ENCODE peak calls at places on chromosomes 16 and 17, in six cellular contexts. T, L, P, O, W and E are unnamed samples.

GRCh38 chr17:7004398-7005253 is 7.8 kb upstream of the RNASEK start:
- DNase-seq in T (no peak), L (peak; percentile 54), W (no peak), O (peak; percentile 53), P (peak; percentile 73), E (peak; percentile 93)

GRCh38 chr16:8863594-8864424 is 5.0 kb downstream of the CARHSP1 start:
- DNase-seq in W (no peak), L (no peak), P (peak; percentile 50), O (no peak), T (peak; percentile 69), E (no peak)

GRCh38 chr17:34006126-34006525 is 249.0 kb upstream of the CCL2 start:
- DNase-seq in P (no peak), O (no peak), W (no peak), L (no peak), T (no peak), E (no peak)

GRCh38 chr16:48441863-48442279 is 56.7 kb upstream of the SIAH1 start:
- DNase-seq in T (no peak), O (no peak), P (no peak), W (no peak), L (no peak), E (no peak)

GRCh38 chr17:50180593-50180992 is 14.8 kb downstream of the SGCA start:
- DNase-seq in W (no peak), O (no peak), P (no peak), L (peak; percentile 24), T (no peak), E (no peak)

GRCh38 chr16:82265809-82266208 is 95.8 kb upstream of the MPHOSPH6 start:
- DNase-seq in L (no peak), W (no peak), P (no peak), T (no peak), O (no peak), E (no peak)

GRCh38 chr16:354971-355441 is 2.5 kb upstream of the AXIN1 start:
- DNase-seq in T (no peak), P (no peak), O (no peak), L (no peak), W (no peak), E (no peak)

GRCh38 chr17:62109378-62109902 is 44.4 kb upstream of the MED13 start:
- DNase-seq in W (peak; percentile 18), P (peak; percentile 42), O (peak; percentile 77), T (peak; percentile 95), L (peak; percentile 60), E (peak; percentile 77)

GRCh38 chr16:46428108-46429061 is 192.8 kb downstream of the SHCBP1 start:
- DNase-seq in P (no peak), W (no peak), O (no peak), L (no peak), T (peak; percentile 14), E (no peak)

GRCh38 chr17:3955373-3955978 is 8.8 kb downstream of the ATP2A3 start:
- DNase-seq in W (no peak), T (no peak), L (no peak), O (no peak), P (no peak), E (no peak)

GRCh38 chr17:31527606-31528005 is 136.1 kb downstream of the RAB11FIP4 start:
- DNase-seq in O (no peak), L (peak; percentile 55), P (no peak), T (no peak), W (no peak), E (peak; percentile 37)

GRCh38 chr17:13403982-13404931 is 197.5 kb downstream of the HS3ST3A1 start:
- DNase-seq in O (no peak), P (no peak), L (no peak), W (no peak), T (no peak), E (no peak)

GRCh38 chr16:85928411-85928820 is 29.5 kb downstream of the IRF8 start:
- DNase-seq in T (no peak), P (peak; percentile 89), O (no peak), W (no peak), L (peak; percentile 10), E (peak; percentile 50)

GRCh38 chr17:6948976-6949375 is 46.9 kb upstream of the ALOX12 start:
- DNase-seq in T (no peak), W (no peak), L (no peak), O (no peak), P (no peak), E (no peak)

GRCh38 chr17:40417258-40417608 is 463 bp downstream of the TOP2A start:
- DNase-seq in T (peak; percentile 51), L (peak; percentile 5), P (no peak), W (no peak), O (no peak), E (no peak)

GRCh38 chr17:83053021-83053778 is 26.2 kb upstream of the METRNL start:
- DNase-seq in T (peak; percentile 49), O (peak; percentile 46), L (peak; percentile 30), W (no peak), P (peak; percentile 14), E (no peak)

GRCh38 chr16:71179569-71179968 is 51.0 kb downstream of the HYDIN start:
- DNase-seq in O (no peak), L (no peak), P (no peak), W (no peak), T (no peak), E (no peak)

GRCh38 chr17:68576137-68576536 is 25.0 kb downstream of the FAM20A start:
- DNase-seq in P (no peak), L (no peak), W (no peak), T (no peak), O (no peak), E (no peak)

GRCh38 chr17:333626-334396 is 18.8 kb downstream of the RPH3AL start:
- DNase-seq in O (peak; percentile 69), P (peak; percentile 86), W (no peak), L (peak; percentile 33), T (peak; percentile 81), E (no peak)

GRCh38 chr17:38915639-38915995 is 9.8 kb upstream of the LASP1NB start:
- DNase-seq in P (no peak), L (no peak), W (no peak), T (no peak), O (no peak), E (peak; percentile 64)

GRCh38 chr17:38912221-38912813 is 13.1 kb upstream of the LASP1NB start:
- DNase-seq in L (no peak), W (no peak), T (peak; percentile 27), O (no peak), P (no peak), E (no peak)

GRCh38 chr17:38917259-38917658 is 8.2 kb upstream of the LASP1NB start:
- DNase-seq in L (no peak), W (no peak), P (no peak), O (no peak), T (no peak), E (no peak)

GRCh38 chr17:38916771-38917170 is 8.6 kb upstream of the LASP1NB start:
- DNase-seq in O (no peak), T (no peak), W (no peak), L (no peak), P (no peak), E (no peak)

DNA sequence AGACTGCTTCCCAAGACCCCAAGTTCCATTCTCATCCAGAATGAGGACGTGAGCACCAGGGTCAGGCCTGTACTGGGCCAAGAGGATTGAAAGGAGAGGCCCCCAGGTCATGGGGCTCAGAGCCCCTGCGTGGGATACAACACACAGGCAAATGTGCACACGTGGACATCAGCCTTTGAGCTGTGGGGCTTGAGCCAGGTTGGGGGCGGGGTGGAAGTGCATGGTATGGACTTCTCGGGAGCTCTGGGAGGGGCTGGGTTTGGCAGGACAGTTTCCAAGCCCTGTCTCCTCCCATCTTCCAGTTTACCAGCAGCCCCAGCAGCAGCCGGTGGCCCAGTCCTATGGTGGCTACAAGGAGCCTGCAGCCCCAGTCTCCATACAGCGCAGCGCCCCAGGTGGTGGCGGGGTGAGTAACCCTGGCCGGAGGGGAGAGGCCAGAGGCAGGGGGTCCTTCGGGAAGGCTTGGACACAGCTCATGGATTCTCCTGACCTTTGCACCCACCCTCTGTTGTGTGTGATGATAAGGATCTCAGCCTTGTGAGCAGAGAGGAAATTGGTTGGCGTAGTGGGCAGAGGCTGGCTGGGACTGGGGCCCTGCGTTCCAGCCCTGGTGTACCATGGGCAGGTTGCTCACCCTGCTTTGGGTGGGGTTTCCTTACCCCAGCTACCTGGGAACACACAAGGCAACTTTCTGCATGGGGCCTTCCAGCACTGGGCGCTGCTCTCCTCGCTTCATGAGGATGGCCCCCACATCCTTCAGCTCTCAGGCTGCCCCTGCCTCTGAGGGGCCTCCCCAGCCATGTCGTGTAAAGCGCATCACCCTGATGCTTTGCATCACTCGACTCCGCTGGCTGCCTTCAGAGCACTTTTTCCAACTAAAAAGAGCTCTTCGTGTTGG is 10.4 kb upstream of the LASP1NB start:
- DNase-seq in O (no peak), L (no peak), W (no peak), T (peak; percentile 74), P (no peak), E (peak; percentile 44)
- H3K9ac ChIP-seq in O (no peak overlapping the region), L (no peak overlapping the region), W (no peak overlapping the region), T (no peak overlapping the region), P (no peak overlapping the region), E (no peak overlapping the region)

DNA sequence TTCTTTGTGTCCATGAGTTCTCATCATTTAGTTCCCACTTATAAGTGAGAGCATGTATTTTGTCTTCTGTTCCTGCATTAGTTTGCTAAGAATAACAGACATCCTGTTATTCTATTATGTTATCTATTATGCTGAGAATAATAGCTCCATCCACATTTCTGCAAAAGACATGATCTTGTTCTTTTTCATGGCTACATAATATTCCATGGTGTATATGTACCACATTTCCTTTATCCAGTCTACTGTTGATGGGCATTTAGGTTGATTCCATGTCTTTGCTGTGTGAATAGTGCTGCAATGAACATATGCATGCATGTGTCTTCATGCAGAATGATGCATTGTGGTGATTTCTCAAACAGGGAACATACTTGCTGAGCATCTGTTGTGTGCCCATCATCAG is 21.4 kb downstream of the PIK3R5 start:
- DNase-seq in O (no peak), L (no peak), T (no peak), P (no peak), W (no peak), E (no peak)
- H3K23ac ChIP-seq in O (no peak overlapping the region), L (no peak overlapping the region), T (no peak overlapping the region), P (no peak overlapping the region), W (no peak overlapping the region), E (no peak overlapping the region)

DNA sequence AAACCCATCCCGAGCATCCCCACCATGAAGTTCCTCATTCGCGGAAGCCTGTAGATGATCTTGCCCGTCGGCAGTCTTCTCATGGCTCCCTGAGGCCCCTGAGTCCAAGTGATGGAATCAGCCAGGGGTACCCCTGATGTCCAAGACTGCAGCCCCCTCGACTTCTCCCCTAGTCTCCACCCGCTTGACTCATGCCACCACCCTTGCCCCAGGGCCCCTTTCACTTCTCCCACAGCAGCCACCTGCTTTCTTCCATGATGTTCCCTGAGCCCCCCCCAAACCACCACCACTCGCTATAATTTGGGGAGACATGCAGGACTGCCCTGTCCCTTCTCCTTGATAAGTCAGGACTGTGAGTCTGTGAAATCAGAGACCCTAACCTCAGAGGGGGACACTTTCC is 11.4 kb downstream of the BEAN1 start:
- DNase-seq in P (no peak), O (no peak), W (no peak), L (no peak), T (no peak), E (no peak)
- H4K91ac ChIP-seq in P (no peak overlapping the region), O (no peak overlapping the region), W (no peak overlapping the region), L (no peak overlapping the region), T (no peak overlapping the region), E (no peak overlapping the region)

DNA sequence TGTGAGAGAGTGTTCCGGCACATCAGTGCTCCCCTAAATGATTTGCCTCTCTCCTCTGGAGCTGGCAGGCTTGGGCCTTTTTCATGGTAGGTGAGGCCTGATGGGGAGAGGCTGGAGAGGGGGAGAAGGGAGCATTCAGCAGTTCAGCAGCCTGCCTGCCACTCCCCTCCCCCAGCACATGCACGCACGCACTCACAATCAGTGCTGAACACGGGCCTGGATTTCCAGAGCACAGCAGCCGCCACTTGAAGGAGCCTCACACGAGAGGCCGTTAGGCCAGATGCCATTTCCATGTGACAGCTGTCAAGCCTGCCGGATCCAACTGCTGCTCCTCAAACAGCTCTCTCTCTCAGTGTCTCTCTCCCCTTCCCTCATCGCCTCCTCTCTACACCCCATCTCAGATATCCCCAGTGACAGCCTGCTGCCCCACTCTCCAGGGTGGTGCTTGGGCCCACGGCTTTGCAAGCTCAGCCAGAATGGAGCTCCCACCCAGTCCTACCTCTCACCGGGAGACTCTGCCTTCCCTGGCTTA is 226.4 kb downstream of the CCDC182 start:
- DNase-seq in W (no peak), O (no peak), P (peak; percentile 84), T (no peak), L (no peak), E (peak; percentile 37)
- H3K9ac ChIP-seq in W (no peak overlapping the region), O (no peak overlapping the region), P (no peak overlapping the region), T (no peak overlapping the region), L (no peak overlapping the region), E (no peak overlapping the region)